ENCODE peak calls at places on chromosomes 3 and 15, in nine cellular contexts. V is mammary epithelial cell, I is fibroblast of mammary gland, T is RWPE1, H is stomach, J is foreskin fibroblast, C is heart left ventricle, W is HepG2, D is AG09309. E is an unnamed sample.

GRCh38 chr3:58661836-58662235 is 4.7 kb downstream of the FAM3D start:
- DNase-seq in J (no peak), I (no peak), H (no peak), W (no peak), V (no peak), C (no peak), D (no peak), T (no peak), E (no peak)

GRCh38 chr3:10848261-10848660 is 32.2 kb downstream of the SLC6A11 start:
- DNase-seq in V (peak), D (no peak), I (no peak), H (no peak), J (no peak), W (no peak), C (no peak), T (no peak), E (no peak)

GRCh38 chr3:31377045-31377642 is 155.6 kb upstream of the STT3B start:
- DNase-seq in W (peak), V (peak), C (no peak), T (peak), J (peak), D (peak), H (peak), I (peak), E (peak)

GRCh38 chr15:87848012-87848411 is 408.5 kb downstream of the NTRK3 start:
- DNase-seq in V (no peak), H (no peak), J (no peak), I (no peak), C (no peak), D (no peak), T (no peak), W (no peak), E (no peak)

GRCh38 chr3:127162947-127163645 is 29.8 kb upstream of the PRR23E start:
- DNase-seq in H (no peak), T (no peak), J (no peak), C (no peak), I (no peak), V (no peak), D (no peak), W (no peak), E (peak)

GRCh38 chr3:18652781-18653180 is 227.6 kb upstream of the SATB1 start:
- DNase-seq in V (no peak), C (no peak), D (no peak), T (no peak), H (no peak), I (no peak), J (no peak), W (no peak), E (no peak)

GRCh38 chr3:196969001-196969659 is 497 bp upstream of the PIGZ start:
- DNase-seq in C (no peak), I (peak), D (no peak), H (no peak), V (peak), J (peak), W (no peak), T (peak), E (peak)

GRCh38 chr3:102979682-102980378 is 545.0 kb downstream of the ZPLD1 start:
- DNase-seq in T (peak), H (peak), V (peak), W (no peak), C (peak), I (peak), J (peak), D (peak), E (peak)

GRCh38 chr3:140842984-140843649 is 98.5 kb upstream of the SLC25A36 start:
- DNase-seq in T (no peak), D (no peak), J (no peak), H (no peak), V (no peak), I (no peak), W (no peak), C (no peak), E (no peak)

GRCh38 chr3:133610031-133610430 is 36.5 kb downstream of the CDV3 start:
- DNase-seq in T (no peak), V (no peak), I (no peak), H (no peak), C (no peak), J (no peak), W (no peak), D (no peak), E (no peak)

GRCh38 chr15:82742134-82742533 is 32.5 kb upstream of the AP3B2 start:
- DNase-seq in V (peak), W (no peak), D (no peak), J (no peak), H (no peak), I (no peak), C (no peak), T (peak), E (no peak)

GRCh38 chr3:120239644-120240043 is 45.4 kb downstream of the GPR156 start:
- DNase-seq in T (no peak), D (no peak), W (no peak), I (no peak), J (no peak), H (no peak), C (no peak), V (no peak), E (no peak)

GRCh38 chr15:74955796-74956647 is 550 bp downstream of the RPP25 start:
- DNase-seq in D (no peak), C (peak), W (no peak), J (peak), I (peak), H (peak), T (peak), V (no peak), E (peak)

GRCh38 chr3:133574260-133574881 is 885 bp downstream of the CDV3 start:
- DNase-seq in I (peak), C (peak), H (peak), J (peak), D (no peak), V (peak), W (peak), T (peak), E (peak)

GRCh38 chr3:46858456-46858855 is 4.8 kb downstream of the MYL3 start:
- DNase-seq in T (no peak), V (no peak), C (peak), D (no peak), J (no peak), H (no peak), I (no peak), W (no peak), E (no peak)

GRCh38 chr3:138326866-138327595 is 2.6 kb downstream of the NME9 start:
- DNase-seq in H (no peak), D (no peak), V (no peak), J (no peak), T (no peak), C (no peak), W (no peak), I (no peak), E (no peak)

GRCh38 chr15:70447927-70448698 is 315.2 kb downstream of the UACA start:
- DNase-seq in C (peak), W (no peak), I (no peak), T (no peak), J (peak), H (peak), D (no peak), V (no peak), E (no peak)

GRCh38 chr3:31165399-31165860 is 271.0 kb upstream of the GADL1 start:
- DNase-seq in J (no peak), V (no peak), D (no peak), C (no peak), H (no peak), I (no peak), T (no peak), W (no peak), E (no peak)

GRCh38 chr3:122305818-122306621 is 19.0 kb upstream of the CSTA start:
- DNase-seq in V (peak), J (peak), I (peak), W (peak), H (peak), T (peak), D (no peak), C (no peak), E (peak)

GRCh38 chr15:44029940-44030568 is 165.0 kb downstream of the FRMD5 start:
- DNase-seq in H (no peak), T (peak), C (no peak), J (peak), I (peak), D (no peak), W (no peak), V (peak), E (no peak)
- TF ChIP-seq CTCF in H (no peak), T (no peak), C (no peak), J (no peak), I (no peak), D (no peak), W (no peak), V (no peak), E (peak)

DNA sequence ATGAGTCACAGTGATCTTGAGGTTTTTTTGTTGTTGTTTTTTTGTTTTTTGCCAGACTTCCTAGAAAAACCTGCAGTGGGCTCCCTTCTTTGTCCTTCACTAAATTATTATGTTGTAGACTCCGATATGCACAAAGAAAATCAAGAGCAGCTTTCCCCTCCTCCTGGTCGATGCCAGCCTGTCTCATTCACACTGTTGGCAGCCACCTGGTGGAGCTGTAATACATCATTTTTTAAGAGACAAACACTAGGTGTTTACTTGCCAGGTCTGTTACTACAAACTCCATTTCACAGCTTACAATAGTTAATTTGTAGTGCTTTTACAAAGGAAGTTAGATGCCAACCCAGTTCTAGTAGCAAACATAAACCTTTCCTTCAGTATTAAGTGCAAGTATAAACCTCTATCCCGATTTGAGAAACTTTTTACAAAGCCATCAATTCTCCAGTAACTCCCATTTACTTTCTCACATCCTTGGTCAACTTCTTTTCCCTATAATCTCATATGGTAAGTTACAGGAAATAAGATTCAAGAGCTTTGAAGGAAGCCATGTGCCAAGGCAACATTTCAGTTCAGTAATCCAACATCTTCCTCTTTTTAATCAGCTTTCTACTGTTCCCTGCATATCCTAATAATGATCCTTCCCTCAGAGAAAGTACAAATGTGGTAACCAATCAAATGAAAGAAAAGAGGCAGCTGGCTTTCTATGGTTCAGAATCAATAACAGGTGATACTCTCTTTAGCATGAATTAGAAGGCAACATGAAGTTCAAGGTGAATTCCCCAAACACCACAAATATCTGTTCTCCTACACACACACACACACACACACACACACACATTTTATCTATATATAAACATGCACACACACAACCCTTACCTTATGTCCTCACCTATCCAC is 14.0 kb downstream of the AAGAB start:
- DNase-seq in W (peak), C (no peak), H (peak), V (peak), D (no peak), T (peak), J (no peak), I (no peak), E (peak)
- TF ChIP-seq CTCF in W (peak), C (no peak), H (no peak), V (peak), D (peak), T (peak), J (no peak), I (no peak), E (peak)

GRCh38 chr3:188243124-188243795 is 89.3 kb downstream of the LPP start:
- DNase-seq in T (no peak), V (peak), I (no peak), H (no peak), C (no peak), W (no peak), D (no peak), J (no peak), E (no peak)
- TF ChIP-seq CTCF in T (no peak), V (no peak), I (no peak), H (no peak), C (no peak), W (no peak), D (no peak), J (no peak), E (no peak)

GRCh38 chr15:58213587-58214360 is 75.6 kb downstream of the AQP9 start:
- DNase-seq in H (no peak), T (no peak), J (peak), W (no peak), I (peak), V (no peak), C (no peak), D (peak), E (no peak)

GRCh38 chr15:58214941-58215340 is 76.8 kb downstream of the AQP9 start:
- DNase-seq in I (no peak), D (no peak), J (no peak), V (no peak), W (no peak), T (no peak), H (no peak), C (no peak), E (no peak)

GRCh38 chr15:58212909-58213526 is 74.8 kb downstream of the AQP9 start:
- DNase-seq in J (peak), I (peak), D (no peak), C (no peak), W (peak), V (peak), T (peak), H (no peak), E (peak)
- TF ChIP-seq CTCF in J (peak), I (peak), D (peak), C (peak), W (peak), V (peak), T (peak), H (no peak), E (peak)

GRCh38 chr3:33440578-33441321 is 545 bp upstream of the UBP1 start:
- DNase-seq in J (peak), H (peak), I (peak), T (peak), D (peak), V (peak), C (peak), W (peak), E (peak)
- TF ChIP-seq CTCF in J (no peak), H (no peak), I (no peak), T (no peak), D (no peak), V (no peak), C (no peak), W (no peak), E (no peak)

DNA sequence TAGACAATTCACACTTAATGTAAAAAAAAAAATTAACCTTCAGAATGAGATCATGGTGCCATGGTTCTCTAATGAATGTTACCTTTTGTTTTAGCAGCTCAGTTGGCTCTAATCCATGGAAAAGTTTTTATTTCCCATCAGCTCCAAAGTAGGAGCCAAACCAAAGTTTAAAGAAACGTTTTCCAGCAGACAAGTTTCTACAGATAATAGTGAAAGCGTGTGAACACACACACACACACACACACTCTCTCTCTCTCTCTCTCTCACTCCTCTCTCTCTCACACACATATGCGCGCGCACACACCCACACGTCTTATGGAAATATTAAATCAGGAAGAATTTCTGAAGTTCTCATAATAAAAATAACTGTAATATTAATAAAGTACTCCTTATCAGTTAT is 46.9 kb downstream of the MBNL1 start:
- DNase-seq in V (peak), J (no peak), D (no peak), T (no peak), C (no peak), H (no peak), W (no peak), I (no peak), E (no peak)
- TF ChIP-seq CTCF in V (no peak), J (no peak), D (no peak), T (no peak), C (no peak), H (no peak), W (no peak), I (no peak), E (no peak)

GRCh38 chr15:98174286-98174685 is 213.8 kb downstream of the ARRDC4 start:
- DNase-seq in T (peak), H (no peak), V (peak), J (no peak), D (no peak), W (no peak), I (no peak), C (no peak), E (no peak)
- TF ChIP-seq CTCF in T (no peak), H (no peak), V (peak), J (peak), D (no peak), W (peak), I (no peak), C (no peak), E (no peak)

E was measured in hepatocyte.